ENCODE peak calls at places on chromosomes 6 and 20, in four cellular contexts. C, G, U and A are unnamed samples.

GRCh38 chr6:165581678-165582077 is 81.4 kb downstream of the PDE10A start:
- DNase-seq in C (no peak), G (no peak), U (no peak), A (no peak)

GRCh38 chr6:154241570-154241969 is 115.0 kb downstream of the IPCEF1 start:
- DNase-seq in C (no peak), U (no peak), G (no peak), A (no peak)

GRCh38 chr6:50966986-50967385 is 148.3 kb downstream of the TFAP2B start:
- DNase-seq in U (no peak), C (no peak), G (no peak), A (no peak)

GRCh38 chr6:123091091-123091895 is 95.3 kb downstream of the CLVS2 start:
- DNase-seq in U (peak), C (no peak), G (no peak), A (peak)

GRCh38 chr20:58722379-58722778 is 29.8 kb downstream of the NPEPL1 start:
- DNase-seq in U (no peak), C (peak), G (no peak), A (no peak)

GRCh38 chr6:108730556-108731228 is 117.5 kb upstream of the ARMC2 start:
- DNase-seq in C (no peak), G (no peak), U (no peak), A (no peak)

GRCh38 chr20:25315418-25316210 is 67.7 kb downstream of the PYGB start:
- DNase-seq in U (no peak), C (no peak), G (peak), A (no peak)

GRCh38 chr20:21344216-21344615 is 41.1 kb downstream of the XRN2 start:
- DNase-seq in G (no peak), U (no peak), C (no peak), A (no peak)

GRCh38 chr6:116461563-116462507 is 660 bp downstream of the CALHM6 start:
- DNase-seq in U (peak), C (peak), G (peak), A (peak)

GRCh38 chr6:44238687-44239350 is 8.1 kb upstream of the HSP90AB1 start:
- DNase-seq in G (no peak), C (no peak), U (no peak), A (no peak)

GRCh38 chr6:14283600-14284235 is 166.1 kb downstream of the CD83 start:
- DNase-seq in G (no peak), C (peak), U (peak), A (no peak)
- H2BK5ac ChIP-seq in G (peak), C (no peak), U (no peak), A (no peak)

GRCh38 chr6:32703347-32703746 is 36.9 kb upstream of the HLA-DQB1 start:
- DNase-seq in G (no peak), C (no peak), U (no peak), A (no peak)

GRCh38 chr6:32700391-32701040 is 34.1 kb upstream of the HLA-DQB1 start:
- DNase-seq in C (peak), G (peak), U (peak), A (peak)
- H4K8ac ChIP-seq in C (no peak), G (no peak), U (no peak), A (no peak)

GRCh38 chr20:45937765-45938164 is 3.3 kb downstream of the PCIF1 start:
- DNase-seq in U (peak), G (peak), C (no peak), A (no peak)

GRCh38 chr20:45933231-45934045 is 1.0 kb upstream of the PCIF1 start:
- DNase-seq in G (peak), C (peak), U (peak), A (peak)

GRCh38 chr20:45934587-45935415 is at the start of gene PCIF1:
- DNase-seq in U (peak), C (peak), G (peak), A (peak)

GRCh38 chr20:45935416-45936046 is 1.0 kb downstream of the PCIF1 start:
- DNase-seq in U (peak), G (peak), C (no peak), A (no peak)

GRCh38 chr20:45934046-45934586 is 367 bp upstream of the PCIF1 start:
- DNase-seq in G (peak), C (peak), U (peak), A (no peak)
- H4K91ac ChIP-seq in G (peak), C (no peak), U (peak), A (peak)

DNA sequence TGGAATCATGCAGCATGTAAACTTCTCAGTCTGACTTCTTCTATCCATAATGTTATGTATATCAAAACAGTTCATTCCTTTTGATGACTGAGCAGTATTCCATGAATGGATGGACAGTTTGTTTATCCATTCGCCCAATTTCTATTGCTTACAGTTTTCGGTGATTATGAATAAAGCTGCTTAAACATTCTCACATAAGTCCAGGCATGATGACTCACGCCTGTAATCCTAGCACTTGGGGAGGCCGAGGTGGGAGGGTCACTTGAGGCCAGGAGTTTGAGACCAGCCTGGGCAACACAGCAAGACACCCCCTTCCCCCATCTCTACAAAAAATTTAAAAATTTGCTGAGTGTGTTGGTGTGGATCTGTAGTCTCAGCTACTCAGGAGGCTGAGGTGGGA is 22.9 kb upstream of the HMGA1 start:
- DNase-seq in C (no peak), G (peak), U (peak), A (no peak)
- H2BK5ac ChIP-seq in C (no peak), G (peak), U (no peak), A (no peak)